ENCODE peak calls at places on chromosome 3, in four cellular contexts. K is mesendoderm, A is IMR-90, J is neuronal stem cell. P is an unnamed sample.
A peak's percentile ranks its signal among the peaks of the same experiment; 100 is the strongest.

GRCh38 chr3:36244728-36245127 is 135.6 kb upstream of the STAC start:
- DNase-seq in K (peak; percentile 77), J (no peak), A (no peak), P (no peak)

GRCh38 chr3:183151716-183152385 is 10.7 kb downstream of the LAMP3 start:
- DNase-seq in A (no peak), K (no peak), J (no peak), P (no peak)

GRCh38 chr3:14141602-14142315 is 16.9 kb downstream of the TMEM43 start:
- DNase-seq in A (no peak), K (no peak), J (no peak), P (no peak)

GRCh38 chr3:16288664-16289063 is 23.7 kb downstream of the OXNAD1 start:
- DNase-seq in A (no peak), K (no peak), J (no peak), P (no peak)

GRCh38 chr3:55571216-55571813 is 84.2 kb upstream of the WNT5A start:
- DNase-seq in J (no peak), K (no peak), A (no peak), P (no peak)

GRCh38 chr3:72517325-72517724 is 330.9 kb downstream of the SHQ1 start:
- DNase-seq in J (no peak), A (no peak), K (no peak), P (no peak)

GRCh38 chr3:106811376-106811775 is 565.9 kb upstream of the CCDC54 start:
- DNase-seq in A (peak; percentile 88), K (no peak), J (no peak), P (peak; percentile 51)

GRCh38 chr3:85110393-85110792 is 151.6 kb downstream of the CADM2 start:
- DNase-seq in K (no peak), A (no peak), J (no peak), P (no peak)

GRCh38 chr3:146156801-146157310 is 4.1 kb downstream of the PLOD2 start:
- DNase-seq in K (no peak), J (no peak), A (no peak), P (no peak)

GRCh38 chr3:123678108-123678511 is 93.3 kb upstream of the HACD2 start:
- DNase-seq in J (no peak), K (no peak), A (peak; percentile 97), P (peak; percentile 76)

GRCh38 chr3:160564205-160564922 is 1.0 kb downstream of the KPNA4 start:
- DNase-seq in K (peak; percentile 45), A (no peak), J (peak; percentile 14), P (peak; percentile 28)

GRCh38 chr3:55624238-55624637 is 137.1 kb upstream of the WNT5A start:
- DNase-seq in A (peak; percentile 61), K (no peak), J (no peak), P (peak; percentile 45)

GRCh38 chr3:158631986-158632385 is 12.3 kb upstream of the GFM1 start:
- DNase-seq in J (peak; percentile 35), A (no peak), K (no peak), P (no peak)

GRCh38 chr3:127483902-127484591 is 106.5 kb downstream of the TPRA1 start:
- DNase-seq in A (no peak), J (no peak), K (no peak), P (no peak)

GRCh38 chr3:79039192-79039591 is 728.6 kb downstream of the ROBO1 start:
- DNase-seq in K (no peak), J (no peak), A (peak; percentile 60), P (peak; percentile 18)

GRCh38 chr3:97863025-97863424 is 41.2 kb downstream of the CRYBG3 start:
- DNase-seq in J (no peak), A (peak; percentile 12), K (peak; percentile 7), P (no peak)

GRCh38 chr3:29585368-29585767 is 304.5 kb downstream of the RBMS3 start:
- DNase-seq in K (no peak), A (no peak), J (no peak), P (no peak)

GRCh38 chr3:38457111-38458003 is 3.7 kb downstream of the ACVR2B start:
- DNase-seq in J (no peak), K (peak; percentile 45), A (peak; percentile 6), P (no peak)

GRCh38 chr3:84547971-84548970 is 410.5 kb upstream of the CADM2 start:
- DNase-seq in K (peak; percentile 79), A (no peak), J (peak; percentile 31), P (no peak)

DNA sequence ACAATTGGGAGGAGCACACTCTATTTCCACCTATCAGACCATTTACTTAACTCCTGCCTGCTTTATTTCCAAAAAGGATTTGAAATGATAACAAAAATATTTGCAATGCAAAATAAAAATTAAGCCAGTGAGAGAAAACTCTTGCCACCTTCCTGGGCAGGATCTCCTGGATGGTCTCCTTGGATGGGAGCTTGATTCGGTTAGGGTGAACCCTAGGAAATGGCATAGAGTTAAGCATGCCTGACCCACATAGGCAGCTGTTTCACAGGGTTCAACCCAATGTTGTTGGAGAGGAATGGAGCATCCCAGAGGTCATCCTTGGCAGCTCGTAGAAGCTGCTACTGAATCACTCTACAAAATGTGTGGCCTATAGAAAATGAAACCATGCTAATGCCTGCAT is 83.8 kb downstream of the TGFBR2 start:
- DNase-seq in K (no peak), J (no peak), A (no peak), P (no peak)
- H3K36me3 ChIP-seq in K (no peaks in the 10 kb centered on the region), J (peaks cover 93% of the 10 kb centered on the region), A (peaks cover 25% of the 10 kb centered on the region), P (peaks cover 13% of the 10 kb centered on the region)

GRCh38 chr3:134624537-134625287 is 26.1 kb downstream of the KY start:
- DNase-seq in A (no peak), K (no peak), J (no peak), P (no peak)

GRCh38 chr3:134623615-134624245 is 27.1 kb downstream of the KY start:
- DNase-seq in A (no peak), J (no peak), K (no peak), P (no peak)

GRCh38 chr3:134621824-134622223 is 29.0 kb downstream of the KY start:
- DNase-seq in J (no peak), K (no peak), A (peak; percentile 52), P (no peak)

GRCh38 chr3:134620476-134621115 is 30.2 kb downstream of the KY start:
- DNase-seq in K (no peak), A (no peak), J (no peak), P (no peak)

GRCh38 chr3:134622803-134623365 is 27.9 kb downstream of the KY start:
- DNase-seq in A (no peak), J (no peak), K (no peak), P (no peak)
- H4K8ac ChIP-seq in A (no peak overlapping the region), J (no peak overlapping the region), K (no peak overlapping the region), P (no peak overlapping the region)

DNA sequence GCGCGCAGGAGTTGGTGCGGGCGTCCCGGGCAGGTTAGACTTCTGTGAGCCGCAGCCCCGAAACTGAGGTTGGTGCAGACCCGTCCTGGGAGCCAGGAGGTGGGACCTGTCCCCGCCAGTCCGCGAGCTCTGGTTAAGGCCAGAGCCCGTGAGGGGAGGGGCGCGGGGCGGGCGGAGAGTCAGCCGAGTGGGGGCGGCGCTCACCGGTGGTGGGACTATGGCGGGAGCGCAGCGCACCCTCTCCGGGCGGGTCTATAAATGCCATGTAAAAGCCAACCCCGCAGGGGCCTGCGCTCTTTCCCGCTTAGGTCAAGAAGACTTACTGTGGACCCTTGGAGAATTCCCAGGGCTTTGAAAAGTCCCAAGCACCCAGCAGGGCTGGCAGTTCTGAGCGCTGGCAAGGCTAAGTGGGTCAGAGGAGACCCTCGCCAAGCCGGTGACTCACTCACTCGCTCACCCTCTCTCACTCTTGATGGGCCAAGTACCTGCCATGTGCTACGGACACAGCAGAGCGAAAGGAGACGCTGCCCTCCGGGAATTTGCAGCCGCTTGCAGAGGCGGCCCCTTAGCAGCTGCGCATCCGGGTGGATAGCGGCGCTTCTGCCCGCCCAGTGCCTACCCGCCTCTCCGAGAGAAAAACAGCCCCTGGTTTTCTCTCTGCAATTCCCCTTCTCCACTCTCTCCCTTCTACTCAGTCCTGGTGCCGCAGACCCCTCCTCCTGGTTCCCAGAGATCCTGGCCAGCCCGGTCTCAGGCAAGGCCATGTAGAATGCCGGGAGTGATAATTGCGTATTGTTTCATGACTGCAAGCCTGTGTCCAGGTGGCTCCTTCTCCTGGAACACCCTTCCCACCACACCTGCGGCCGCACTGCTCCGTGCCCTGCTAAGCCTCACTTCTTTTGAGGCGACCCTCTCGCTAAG is at the start of gene ALDH1L1:
- DNase-seq in A (peak; percentile 6), K (peak; percentile 86), J (peak; percentile 58), P (peak; percentile 17)
- H3K36me3 ChIP-seq in A (no peaks in the 10 kb centered on the region), K (no peaks in the 10 kb centered on the region), J (no peaks in the 10 kb centered on the region), P (no peaks in the 10 kb centered on the region)

DNA sequence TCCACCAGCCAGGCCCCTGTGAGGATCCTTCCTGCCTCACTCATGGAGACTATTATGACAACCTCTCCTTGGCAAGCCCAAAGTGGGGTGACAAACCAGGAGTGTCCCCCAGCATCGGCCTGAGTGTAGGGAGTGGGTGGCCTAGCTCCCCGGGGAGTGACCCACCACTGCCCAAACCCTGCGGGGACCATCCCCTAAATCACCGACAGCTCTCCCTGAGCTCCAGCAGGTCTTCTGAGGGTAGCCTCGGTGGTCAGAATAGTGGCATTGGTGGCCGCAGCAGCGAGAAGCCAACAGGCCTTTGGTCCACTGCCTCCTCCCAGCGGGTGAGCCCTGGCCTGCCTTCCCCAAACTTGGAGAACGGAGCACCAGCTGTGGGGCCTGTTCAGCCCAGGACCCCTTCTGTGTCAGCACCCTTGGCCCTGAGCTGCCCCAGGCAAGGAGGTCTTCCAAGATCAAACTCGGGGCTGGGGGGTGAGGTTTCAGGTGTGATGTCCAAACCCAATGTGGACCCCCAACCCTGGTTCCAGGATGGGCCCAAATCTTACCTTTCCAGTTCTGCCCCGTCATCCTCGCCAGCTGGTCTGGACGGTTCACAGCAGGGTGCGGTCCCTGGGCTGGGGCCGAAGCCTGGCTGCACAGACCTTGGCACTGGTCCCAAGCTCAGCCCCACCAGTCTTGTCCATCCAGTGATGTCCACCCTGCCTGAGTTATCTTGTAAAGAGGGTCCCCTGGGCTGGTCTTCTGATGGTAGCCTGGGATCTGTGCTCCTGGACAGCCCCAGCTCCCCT is 1.0 kb downstream of the LIMD1 start:
- DNase-seq in A (no peak), J (no peak), K (no peak), P (no peak)
- H4K8ac ChIP-seq in A (peak overlapping the region; percentile 78), J (no peak overlapping the region), K (no peak overlapping the region), P (no peak overlapping the region)

GRCh38 chr3:58419782-58420512 is 13.7 kb downstream of the PDHB start:
- DNase-seq in A (peak; percentile 72), J (no peak), K (no peak), P (peak; percentile 65)

GRCh38 chr3:58424613-58425012 is 9.0 kb downstream of the PDHB start:
- DNase-seq in A (no peak), J (no peak), K (no peak), P (no peak)

GRCh38 chr3:58425782-58426181 is 7.8 kb downstream of the PDHB start:
- DNase-seq in J (no peak), K (no peak), A (no peak), P (no peak)

GRCh38 chr3:58421004-58421403 is 12.6 kb downstream of the PDHB start:
- DNase-seq in A (no peak), K (no peak), J (no peak), P (no peak)

DNA sequence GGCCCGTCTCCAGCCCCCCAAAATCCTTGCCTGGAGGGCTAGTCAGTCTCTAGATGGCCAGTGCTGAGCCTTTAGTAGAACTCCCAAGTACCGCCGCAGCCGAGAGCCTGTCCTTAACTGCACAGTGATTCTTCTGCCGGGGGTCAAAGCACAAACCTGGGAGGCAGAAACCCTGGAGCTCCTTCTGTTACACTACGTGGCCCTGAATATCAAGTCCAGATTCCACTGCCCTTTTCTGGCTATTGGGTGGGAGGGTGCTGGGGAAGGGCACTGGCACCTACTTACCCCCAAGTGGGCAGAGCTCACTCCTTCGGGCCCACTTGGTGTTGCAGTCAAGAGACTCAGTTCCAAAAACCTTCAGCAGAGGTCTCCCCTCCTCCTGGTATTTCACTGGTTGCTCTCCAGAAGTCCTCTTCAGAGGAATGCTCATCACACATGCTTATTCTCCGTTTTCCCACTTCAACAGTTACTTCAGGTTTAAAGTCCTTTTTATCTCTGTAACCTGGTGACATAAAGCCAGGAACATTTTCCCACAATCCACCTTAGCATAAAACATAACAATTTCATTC is 10.8 kb downstream of the PDHB start:
- DNase-seq in J (no peak), A (peak; percentile 32), K (peak; percentile 81), P (peak; percentile 32)
- H3K36me3 ChIP-seq in J (peaks cover 69% of the 10 kb centered on the region), A (peaks cover 54% of the 10 kb centered on the region), K (peaks cover 5% of the 10 kb centered on the region), P (peaks cover 72% of the 10 kb centered on the region)

P was measured in mesenchymal stem cell.